ENCODE peak calls at places on chromosome 20, in ten cellular contexts. I, C, A, S, K, Y, J, V, N and L are unnamed samples.

GRCh38 chr20:23446505-23446904 is 6.2 kb downstream of the CST11 start:
- DNase-seq in N (peak; percentile 45), K (peak; percentile 23), Y (peak; percentile 60), I (peak; percentile 62), S (peak; percentile 86), J (peak; percentile 66), V (no peak), C (no peak), A (no peak), L (peak; percentile 74)

GRCh38 chr20:32153771-32154170 is 44.3 kb downstream of the TM9SF4 start:
- DNase-seq in J (no peak), A (no peak), I (no peak), Y (no peak), N (no peak), C (peak; percentile 17), K (no peak), V (no peak), S (no peak), L (no peak)

GRCh38 chr20:51500311-51500710 is 42.2 kb downstream of the NFATC2 start:
- DNase-seq in J (no peak), A (no peak), N (no peak), Y (peak; percentile 44), I (peak; percentile 82), K (no peak), S (no peak), C (no peak), V (no peak), L (peak; percentile 87)

GRCh38 chr20:45347297-45347935 is 808 bp downstream of the SDC4 start:
- DNase-seq in I (no peak), Y (no peak), K (no peak), J (no peak), C (peak; percentile 80), N (no peak), V (no peak), A (no peak), S (no peak), L (no peak)

GRCh38 chr20:23874747-23875146 is 4.8 kb downstream of the CST5 start:
- DNase-seq in K (no peak), Y (no peak), S (no peak), V (no peak), A (no peak), N (no peak), I (no peak), J (no peak), C (no peak), L (no peak)

GRCh38 chr20:38489181-38489580 is 16.5 kb downstream of the RALGAPB start:
- DNase-seq in S (no peak), N (no peak), A (no peak), I (no peak), K (no peak), C (no peak), J (no peak), Y (no peak), V (no peak), L (no peak)

GRCh38 chr20:1934578-1935573 is 39.7 kb downstream of the SIRPA start:
- DNase-seq in V (no peak), J (no peak), Y (no peak), S (no peak), A (no peak), C (peak; percentile 92), N (no peak), K (peak; percentile 38), I (no peak), L (no peak)

GRCh38 chr20:37986873-37987601 is 46.2 kb downstream of the TTI1 start:
- DNase-seq in Y (peak; percentile 79), J (peak; percentile 35), A (peak; percentile 37), I (no peak), N (no peak), C (no peak), K (peak; percentile 55), V (peak; percentile 85), S (no peak), L (no peak)

GRCh38 chr20:38357653-38358207 is 11.4 kb downstream of the LBP start:
- DNase-seq in I (no peak), N (no peak), A (no peak), J (no peak), S (no peak), K (peak; percentile 15), V (no peak), Y (peak; percentile 60), C (no peak), L (no peak)

GRCh38 chr20:44594730-44595129 is 12.4 kb downstream of the PKIG start:
- DNase-seq in I (no peak), Y (peak; percentile 46), V (no peak), J (no peak), S (no peak), K (peak; percentile 48), C (no peak), N (no peak), A (no peak), L (no peak)

GRCh38 chr20:10427060-10427692 is 6.8 kb downstream of the MKKS start:
- DNase-seq in I (peak; percentile 31), J (peak; percentile 41), K (peak; percentile 80), V (peak; percentile 67), S (peak; percentile 70), A (peak; percentile 32), C (no peak), Y (peak; percentile 67), N (peak; percentile 56), L (no peak)

GRCh38 chr20:32539063-32539816 is 45.9 kb downstream of the NOL4L start:
- DNase-seq in C (no peak), K (no peak), I (no peak), N (no peak), A (no peak), Y (no peak), J (peak; percentile 25), S (peak; percentile 50), V (no peak), L (no peak)

GRCh38 chr20:1061484-1062221 is 56.7 kb upstream of the PSMF1 start:
- DNase-seq in Y (no peak), N (no peak), C (no peak), J (no peak), S (no peak), A (no peak), V (no peak), I (no peak), K (no peak), L (no peak)

GRCh38 chr20:45288376-45288775 is 18.3 kb upstream of the RBPJL start:
- DNase-seq in J (no peak), I (no peak), Y (no peak), N (no peak), A (no peak), C (no peak), S (no peak), V (no peak), K (no peak), L (no peak)

GRCh38 chr20:24747015-24747712 is 201.9 kb upstream of the CST7 start:
- DNase-seq in Y (no peak), V (no peak), N (peak; percentile 20), C (no peak), S (no peak), K (no peak), A (no peak), J (no peak), I (no peak), L (no peak)

GRCh38 chr20:20027284-20027683 is 10.1 kb downstream of the NAA20 start:
- DNase-seq in I (no peak), S (no peak), Y (no peak), K (no peak), J (no peak), N (no peak), V (no peak), A (no peak), C (no peak), L (no peak)

GRCh38 chr20:51486197-51487005 is 56.1 kb downstream of the NFATC2 start:
- DNase-seq in I (no peak), A (no peak), Y (peak; percentile 74), N (no peak), J (no peak), S (no peak), K (no peak), V (no peak), C (no peak), L (no peak)

DNA sequence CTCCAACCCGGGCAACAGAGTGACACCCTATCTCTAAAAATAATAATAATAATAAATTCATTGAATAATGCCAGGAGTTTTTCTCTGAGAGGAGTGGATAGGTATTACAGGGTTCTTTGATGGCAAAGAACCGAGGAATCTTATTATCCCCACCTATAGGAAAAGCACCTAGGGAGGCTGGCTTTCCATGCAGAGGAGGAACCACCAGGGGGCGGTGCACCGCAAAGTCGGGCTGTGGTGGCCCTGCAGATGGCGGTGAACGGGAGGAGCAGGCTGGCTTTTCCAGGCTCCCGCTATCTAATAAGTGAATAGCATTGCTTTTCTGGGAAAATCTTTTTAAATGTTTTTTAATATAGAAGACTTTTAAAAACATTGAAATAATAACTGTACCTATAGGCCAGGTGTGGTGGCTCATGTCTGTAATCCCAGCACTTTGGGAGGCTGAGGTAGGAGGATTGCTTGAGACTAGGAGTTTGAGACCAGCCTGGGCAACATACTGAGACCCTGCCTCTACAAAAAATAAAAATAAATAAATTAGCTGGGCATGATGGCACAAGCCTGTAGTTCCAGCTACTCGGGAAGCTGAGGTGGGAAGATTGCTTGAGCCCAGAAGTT is 864.2 kb downstream of the KIF16B start:
- DNase-seq in J (peak; percentile 51), N (peak; percentile 69), V (peak; percentile 60), S (peak; percentile 86), A (peak; percentile 19), I (peak; percentile 64), K (no peak), C (no peak), Y (peak; percentile 67), L (peak; percentile 62)
- TF ChIP-seq CTCF in J (peak; percentile 41), N (peak; percentile 70), V (peak; percentile 56), S (peak; percentile 84), A (no peak), I (peak; percentile 71), K (peak; percentile 63), C (no peak), Y (peak; percentile 80), L (peak; percentile 71)

DNA sequence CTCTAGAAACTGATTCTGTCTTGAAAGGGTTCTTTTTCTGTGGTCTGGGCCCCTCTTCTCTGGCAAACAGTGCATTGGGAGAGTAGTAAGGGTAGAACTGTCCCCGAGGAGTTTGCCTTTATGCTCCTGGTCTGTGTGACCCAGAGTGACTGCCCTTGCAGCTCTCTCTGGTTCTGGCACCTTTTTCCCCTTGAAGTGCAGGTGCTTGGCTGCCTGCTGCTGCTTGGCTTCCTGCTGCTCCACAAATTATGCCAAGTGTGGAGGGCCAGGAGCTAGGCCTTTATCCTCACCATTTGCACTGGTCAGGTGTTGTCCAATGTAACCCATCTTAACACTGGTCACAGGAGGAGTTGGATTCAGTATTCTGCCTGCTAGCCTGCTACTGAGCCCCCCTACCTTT is 11.2 kb downstream of the KIZ start:
- DNase-seq in K (no peak), I (no peak), S (no peak), J (no peak), A (no peak), N (no peak), C (no peak), Y (no peak), V (no peak), L (no peak)
- TF ChIP-seq CTCF in K (no peak), I (no peak), S (no peak), J (no peak), A (no peak), N (no peak), C (no peak), Y (no peak), V (no peak), L (no peak)

GRCh38 chr20:57709823-57710799 is at the start of gene PMEPA1:
- DNase-seq in I (peak; percentile 88), Y (peak; percentile 99), S (peak; percentile 96), K (peak; percentile 99), V (peak; percentile 95), N (peak; percentile 97), A (peak; percentile 100), C (peak; percentile 98), J (peak; percentile 95), L (peak; percentile 92)
- TF ChIP-seq CTCF in I (no peak), Y (peak; percentile 40), S (no peak), K (no peak), V (no peak), N (no peak), A (no peak), C (no peak), J (no peak), L (no peak)

GRCh38 chr20:46715292-46715756 is 5.9 kb downstream of the SLC2A10 start:
- DNase-seq in V (no peak), C (peak; percentile 82), I (no peak), J (peak; percentile 49), S (no peak), K (no peak), A (peak; percentile 20), Y (peak; percentile 86), N (no peak), L (no peak)
- TF ChIP-seq CTCF in V (no peak), C (no peak), I (no peak), J (peak; percentile 63), S (no peak), K (no peak), A (no peak), Y (no peak), N (no peak), L (no peak)